ENCODE peak calls at places on chromosomes 13 and 19, in five cellular contexts. D is sigmoid colon, O is mesendoderm, W is mammary epithelial cell, R is lung. F is an unnamed sample. For H3K36me3, the result is how much of the 10 kb centered on the place peaks cover.

GRCh38 chr13:41981961-41982723 is 21.2 kb upstream of the VWA8 start:
- DNase-seq in W (peak), R (no peak), D (no peak), O (no peak), F (no peak)

GRCh38 chr19:19458110-19458816 is 52.8 kb downstream of the GATAD2A start:
- DNase-seq in R (no peak), D (no peak), W (no peak), O (no peak), F (no peak)

GRCh38 chr13:73499685-73500084 is 440.9 kb downstream of the KLF5 start:
- DNase-seq in R (no peak), W (no peak), O (no peak), D (no peak), F (no peak)

GRCh38 chr19:15635016-15635805 is 5.5 kb upstream of the CYP4F3 start:
- DNase-seq in W (peak), O (no peak), D (no peak), R (no peak), F (no peak)

GRCh38 chr19:28966737-28967401 is 246.1 kb downstream of the UQCRFS1 start:
- DNase-seq in W (no peak), D (no peak), O (no peak), R (no peak), F (no peak)

GRCh38 chr13:46382224-46382623 is 4.8 kb downstream of the RUBCNL start:
- DNase-seq in O (no peak), D (no peak), R (no peak), W (no peak), F (no peak)

GRCh38 chr13:99968521-99969367 is 2.8 kb downstream of the ZIC5 start:
- DNase-seq in R (no peak), D (peak), O (peak), W (no peak), F (no peak)

GRCh38 chr19:32287086-32287485 is 58.3 kb upstream of the ZNF507 start:
- DNase-seq in O (peak), W (no peak), D (no peak), R (no peak), F (peak)

GRCh38 chr19:38377052-38377451 is 2.7 kb downstream of the PSMD8 start:
- DNase-seq in O (no peak), D (no peak), W (no peak), R (no peak), F (no peak)
- H3K36me3 ChIP-seq in O (under half), D (under half), W (under half), R (under half), F (half or more)

DNA sequence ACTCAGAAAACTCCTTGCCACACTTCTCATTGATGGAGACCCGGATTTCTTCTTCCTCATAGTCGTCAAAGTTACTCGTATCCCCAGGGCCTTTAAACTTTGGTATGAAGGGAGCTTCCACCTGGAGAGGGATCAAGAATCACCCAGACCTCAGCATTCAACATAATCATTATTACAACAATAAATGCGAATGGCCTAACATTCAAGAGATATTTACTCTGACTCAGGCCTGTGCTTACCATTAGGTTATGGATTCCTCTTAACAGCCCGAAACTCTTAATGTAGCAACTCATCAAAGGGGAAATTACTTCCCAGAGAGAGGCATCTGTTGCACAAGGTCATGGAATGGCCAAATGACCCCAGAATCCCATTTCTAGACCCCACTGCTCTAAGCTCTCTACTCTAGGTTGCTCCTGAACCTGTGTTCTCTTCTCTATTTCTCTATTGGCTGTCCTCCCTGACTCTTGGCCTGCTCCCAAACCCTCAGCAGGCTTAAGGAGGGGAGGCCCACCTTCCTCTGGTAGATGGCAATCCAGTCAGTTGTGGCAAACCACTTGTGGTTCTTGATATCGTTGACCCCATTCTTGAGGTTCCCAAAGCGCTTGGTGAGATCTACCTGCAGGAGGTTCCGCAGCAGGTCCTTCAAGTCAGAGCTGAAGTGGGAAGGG is 2.7 kb upstream of the SAMD1 start:
- DNase-seq in O (no peak), D (no peak), W (no peak), R (no peak), F (no peak)
- H3K4me3 ChIP-seq in O (no peak), D (no peak), W (no peak), R (no peak), F (no peak)

GRCh38 chr19:52010674-52011073 is 2.7 kb upstream of the ZNF615 start:
- DNase-seq in W (no peak), O (no peak), D (no peak), R (no peak), F (no peak)
- H3K36me3 ChIP-seq in W (under half), O (under half), D (under half), R (under half), F (under half)

GRCh38 chr19:1932395-1932794 is 8.6 kb upstream of the CSNK1G2 start:
- DNase-seq in R (no peak), O (no peak), W (no peak), D (no peak), F (no peak)

GRCh38 chr19:1933245-1933644 is 7.7 kb upstream of the CSNK1G2 start:
- DNase-seq in W (no peak), O (no peak), D (no peak), R (no peak), F (no peak)

GRCh38 chr19:1925544-1925943 is 15.4 kb upstream of the CSNK1G2 start:
- DNase-seq in O (no peak), W (no peak), D (no peak), R (no peak), F (no peak)

GRCh38 chr19:1931445-1931844 is 9.5 kb upstream of the CSNK1G2 start:
- DNase-seq in D (no peak), R (no peak), W (no peak), O (no peak), F (no peak)

GRCh38 chr19:1929051-1929742 is 11.8 kb upstream of the CSNK1G2 start:
- DNase-seq in D (peak), R (peak), W (peak), O (peak), F (no peak)
- H3K4me3 ChIP-seq in D (peak), R (no peak), W (peak), O (no peak), F (peak)

DNA sequence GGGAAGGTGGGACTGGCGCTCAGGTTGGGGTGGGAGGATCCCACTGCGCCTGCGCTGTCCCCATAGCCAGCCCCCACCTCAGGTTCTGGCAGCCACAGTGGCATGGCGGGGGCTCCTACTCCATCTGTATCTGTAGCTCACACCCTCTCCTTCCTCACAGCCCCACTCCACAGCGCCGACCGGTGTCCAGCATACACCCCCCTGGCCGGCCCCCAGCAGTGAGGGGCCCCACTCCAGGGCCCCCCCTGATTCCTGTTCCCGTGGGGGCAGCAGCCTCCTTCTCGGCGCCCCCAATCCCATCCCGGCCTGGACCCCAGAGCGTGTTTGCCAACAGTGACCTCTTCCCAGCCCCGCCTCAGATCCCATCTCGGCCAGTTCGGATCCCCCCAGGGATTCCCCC is 6.0 kb downstream of the TMED1 start:
- DNase-seq in O (no peak), W (no peak), D (no peak), R (no peak), F (no peak)
- H3K36me3 ChIP-seq in O (under half), W (under half), D (under half), R (half or more), F (half or more)